ENCODE peak calls at places on chromosomes 13 and 19, in seven cellular contexts. V, T, R, S, P, E and A are unnamed samples.

GRCh38 chr13:99228737-99229691 is 28.4 kb downstream of the UBAC2 start:
- DNase-seq in V (no peak), T (no peak), R (no peak), S (peak; percentile 95), P (no peak), E (peak; percentile 57), A (peak; percentile 87)

GRCh38 chr13:53137777-53138176 is 109.2 kb downstream of the OLFM4 start:
- DNase-seq in V (no peak), T (no peak), R (no peak), S (no peak), P (no peak), E (no peak), A (no peak)

GRCh38 chr13:23956106-23956505 is 58.8 kb upstream of the C1QTNF9B start:
- DNase-seq in V (no peak), T (no peak), R (no peak), S (no peak), P (no peak), E (peak; percentile 49), A (peak; percentile 62)

GRCh38 chr13:110775576-110775975 is 62.1 kb downstream of the ING1 start:
- DNase-seq in V (no peak), T (no peak), R (no peak), S (no peak), P (no peak), E (no peak), A (no peak)

GRCh38 chr13:112943309-112944125 is 25.5 kb upstream of the MCF2L start:
- DNase-seq in V (peak; percentile 55), T (peak; percentile 68), R (peak; percentile 60), S (no peak), P (peak; percentile 46), E (no peak), A (no peak)

GRCh38 chr13:51243832-51244231 is 21.6 kb downstream of the FAM124A start:
- DNase-seq in V (no peak), T (no peak), R (no peak), S (no peak), P (no peak), E (no peak), A (no peak)

GRCh38 chr19:37893845-37894575 is 12.4 kb downstream of the WDR87 start:
- DNase-seq in V (no peak), T (peak; percentile 67), R (no peak), S (no peak), P (no peak), E (no peak), A (no peak)

GRCh38 chr13:31885994-31886393 is 145.6 kb upstream of the FRY start:
- DNase-seq in V (no peak), T (peak; percentile 42), R (no peak), S (no peak), P (no peak), E (no peak), A (no peak)

GRCh38 chr19:18450934-18451836 is 13.3 kb upstream of the ISYNA1 start:
- DNase-seq in V (peak; percentile 87), T (peak; percentile 80), R (peak; percentile 91), S (peak; percentile 77), P (peak; percentile 91), E (no peak), A (peak; percentile 97)

GRCh38 chr19:29645491-29645867 is 19.8 kb upstream of the PLEKHF1 start:
- DNase-seq in V (no peak), T (no peak), R (no peak), S (no peak), P (no peak), E (no peak), A (no peak)

GRCh38 chr19:21835810-21836444 is at the start of gene ZNF43:
- DNase-seq in V (peak; percentile 98), T (no peak), R (peak; percentile 96), S (peak; percentile 96), P (peak; percentile 98), E (peak; percentile 40), A (peak; percentile 94)

GRCh38 chr13:23699271-23699670 is 129.1 kb downstream of the TNFRSF19 start:
- DNase-seq in V (no peak), T (no peak), R (no peak), S (no peak), P (no peak), E (no peak), A (no peak)

GRCh38 chr13:110450941-110451340 is 110.6 kb downstream of the RAB20 start:
- DNase-seq in V (no peak), T (no peak), R (no peak), S (no peak), P (no peak), E (no peak), A (no peak)

GRCh38 chr13:102484329-102484728 is 82.5 kb upstream of the FGF14 start:
- DNase-seq in V (no peak), T (no peak), R (no peak), S (no peak), P (no peak), E (no peak), A (no peak)

GRCh38 chr13:39603424-39603947 is 493 bp upstream of the LHFPL6 start:
- DNase-seq in V (no peak), T (no peak), R (no peak), S (no peak), P (peak; percentile 51), E (no peak), A (no peak)

GRCh38 chr13:20057214-20057613 is 98.7 kb downstream of the ZMYM2 start:
- DNase-seq in V (no peak), T (no peak), R (no peak), S (no peak), P (no peak), E (no peak), A (no peak)

GRCh38 chr19:30439271-30439750 is 67.1 kb downstream of the ZNF536 start:
- DNase-seq in V (no peak), T (no peak), R (no peak), S (no peak), P (no peak), E (no peak), A (no peak)

GRCh38 chr19:12868540-12869112 is 12.6 kb downstream of the DNASE2 start:
- DNase-seq in V (no peak), T (peak; percentile 63), R (no peak), S (peak; percentile 67), P (no peak), E (no peak), A (peak; percentile 86)

GRCh38 chr13:47831265-47831664 is 169.8 kb downstream of the SUCLA2 start:
- DNase-seq in V (no peak), T (no peak), R (no peak), S (no peak), P (no peak), E (no peak), A (no peak)

GRCh38 chr13:49563513-49563912 is 21.8 kb downstream of the RCBTB1 start:
- DNase-seq in V (no peak), T (no peak), R (no peak), S (no peak), P (no peak), E (no peak), A (no peak)

GRCh38 chr19:18496167-18496979 is 25.5 kb downstream of the ELL start:
- DNase-seq in V (peak; percentile 33), T (no peak), R (peak; percentile 35), S (no peak), P (no peak), E (peak; percentile 26), A (peak; percentile 96)

GRCh38 chr13:98327326-98328314 is 150.6 kb upstream of the RNF113B start:
- DNase-seq in V (no peak), T (peak; percentile 73), R (no peak), S (no peak), P (no peak), E (no peak), A (no peak)

GRCh38 chr13:98172570-98173405 is 4.3 kb downstream of the RNF113B start:
- DNase-seq in V (no peak), T (no peak), R (no peak), S (no peak), P (no peak), E (no peak), A (no peak)

GRCh38 chr13:100535401-100536135 is 53.0 kb downstream of the GGACT start:
- DNase-seq in V (no peak), T (no peak), R (no peak), S (no peak), P (no peak), E (no peak), A (peak; percentile 93)

GRCh38 chr19:7868671-7869452 is 5.3 kb downstream of the PRR36 start:
- DNase-seq in V (peak; percentile 58), T (peak; percentile 94), R (peak; percentile 69), S (peak; percentile 92), P (peak; percentile 85), E (no peak), A (peak; percentile 98)

GRCh38 chr19:16060294-16060693 is 16.0 kb upstream of the TPM4 start:
- DNase-seq in V (no peak), T (no peak), R (no peak), S (no peak), P (no peak), E (no peak), A (no peak)
- H3K4me3 ChIP-seq in V (no peak overlapping the region), T (no peak overlapping the region), R (no peak overlapping the region), S (no peak overlapping the region), P (no peak overlapping the region), E (no peak overlapping the region), A (no peak overlapping the region)

GRCh38 chr19:33226550-33227241 is 1.0 kb upstream of the SLC7A10 start:
- DNase-seq in V (no peak), T (no peak), R (peak; percentile 16), S (no peak), P (no peak), E (no peak), A (no peak)
- TF ChIP-seq CTCF in V (no peak), T (no peak), R (no peak), S (no peak), P (no peak), E (no peak), A (no peak)

GRCh38 chr19:48695743-48696352 is at the start of gene FUT2:
- DNase-seq in V (no peak), T (peak; percentile 91), R (no peak), S (no peak), P (no peak), E (no peak), A (peak; percentile 89)
- H3K4me3 ChIP-seq in V (peak within 1 kb of the TSS; percentile 52), T (peak within 1 kb of the TSS; percentile 72), R (peak within 1 kb of the TSS; percentile 39), S (no peak within 1 kb of the TSS), P (peak within 1 kb of the TSS; percentile 16), E (peak within 1 kb of the TSS; percentile 70), A (peak within 1 kb of the TSS; percentile 51)

GRCh38 chr19:45339629-45340028 is 921 bp upstream of the KLC3 start:
- DNase-seq in V (no peak), T (no peak), R (no peak), S (no peak), P (no peak), E (no peak), A (peak; percentile 58)
- TF ChIP-seq CTCF in V (no peak), T (no peak), R (no peak), S (no peak), P (no peak), E (no peak), A (no peak)

DNA sequence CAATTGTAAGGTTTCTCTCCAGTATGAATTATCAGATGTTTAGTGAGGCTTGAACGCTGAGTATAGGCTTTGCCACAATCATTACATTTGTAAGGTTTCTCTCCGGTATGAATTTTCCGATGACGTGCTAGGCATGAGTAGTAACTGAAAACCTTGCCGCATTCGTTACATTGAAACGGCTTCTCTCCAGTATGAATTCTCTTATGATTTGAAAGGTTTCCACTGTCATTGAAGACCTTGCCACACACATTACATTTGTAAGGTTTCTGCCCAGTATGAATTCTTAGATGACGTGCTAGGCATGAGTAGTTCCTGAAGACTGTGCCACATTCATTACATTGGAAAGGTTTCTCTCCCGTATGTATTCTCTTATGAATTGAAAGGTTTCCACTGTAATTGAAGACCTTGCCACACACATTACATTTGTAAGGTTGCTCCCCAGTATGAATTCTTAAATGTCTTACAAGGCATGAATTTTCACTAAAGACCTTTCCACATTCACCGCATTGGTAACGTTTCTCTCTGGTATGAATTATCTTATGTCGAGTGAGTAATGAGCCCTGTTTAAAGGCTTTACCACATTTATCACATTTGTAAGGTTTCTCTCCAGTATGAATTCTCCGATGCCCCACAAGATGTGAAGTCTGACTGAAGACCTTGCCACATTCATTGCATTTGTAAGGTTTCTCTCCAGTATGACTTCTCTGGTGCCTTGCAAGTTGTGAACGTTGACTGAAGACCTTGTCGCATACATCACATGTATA is 15.6 kb downstream of the ZNF836 start:
- DNase-seq in V (no peak), T (no peak), R (no peak), S (no peak), P (no peak), E (no peak), A (no peak)
- H3K4me3 ChIP-seq in V (no peak overlapping the region), T (no peak overlapping the region), R (no peak overlapping the region), S (no peak overlapping the region), P (no peak overlapping the region), E (no peak overlapping the region), A (no peak overlapping the region)